ENCODE peak calls at places on chromosome 15, in seven cellular contexts. J is lower lobe of right lung, S is HCT116, N is kidney, X is thoracic aorta, V is neuronal stem cell, Y is colonic mucosa. W is an unnamed sample.

GRCh38 chr15:90082140-90082713 is 20.0 kb downstream of the IDH2 start:
- DNase-seq in Y (no peak), X (no peak), J (no peak), S (no peak), V (no peak), N (no peak), W (no peak)

GRCh38 chr15:64386291-64386690 is 1.3 kb upstream of the TRIP4 start:
- DNase-seq in J (no peak), Y (no peak), S (no peak), X (no peak), N (no peak), V (no peak), W (no peak)

GRCh38 chr15:77827860-77828259 is 195.1 kb upstream of the LINGO1 start:
- DNase-seq in N (peak), Y (no peak), X (no peak), S (no peak), V (no peak), J (no peak), W (no peak)

GRCh38 chr15:100279446-100279845 is 62.3 kb downstream of the ADAMTS17 start:
- DNase-seq in Y (no peak), X (no peak), J (no peak), V (no peak), N (no peak), S (no peak), W (no peak)

GRCh38 chr15:52466134-52466701 is 62.5 kb downstream of the MYO5A start:
- DNase-seq in S (no peak), J (peak), Y (peak), V (no peak), N (peak), X (no peak), W (no peak)

GRCh38 chr15:36943496-36944361 is 156.6 kb downstream of the MEIS2 start:
- DNase-seq in J (no peak), V (peak), N (no peak), S (no peak), Y (no peak), X (no peak), W (no peak)

GRCh38 chr15:85312486-85312885 is 67.9 kb upstream of the AKAP13 start:
- DNase-seq in Y (no peak), X (no peak), J (no peak), N (no peak), S (no peak), V (no peak), W (no peak)

GRCh38 chr15:60589253-60589652 is 110.3 kb upstream of the ICE2 start:
- DNase-seq in N (peak), J (no peak), S (no peak), X (no peak), V (no peak), Y (no peak), W (no peak)

GRCh38 chr15:90465140-90465929 is 64.4 kb upstream of the CRTC3 start:
- DNase-seq in X (no peak), S (no peak), J (no peak), N (no peak), V (no peak), Y (no peak), W (no peak)

GRCh38 chr15:67175643-67176071 is 78.8 kb downstream of the AAGAB start:
- DNase-seq in N (no peak), Y (no peak), J (peak), X (no peak), S (no peak), V (no peak), W (no peak)

GRCh38 chr15:73127302-73127936 is 75.2 kb downstream of the NEO1 start:
- DNase-seq in N (no peak), S (peak), X (no peak), V (peak), Y (peak), J (no peak), W (no peak)

GRCh38 chr15:99492716-99493115 is 73.1 kb upstream of the MEF2A start:
- DNase-seq in V (no peak), S (no peak), Y (no peak), X (no peak), N (no peak), J (no peak), W (no peak)

GRCh38 chr15:28981921-28982320 is 96.1 kb downstream of the APBA2 start:
- DNase-seq in V (no peak), X (no peak), J (no peak), Y (no peak), N (no peak), S (no peak), W (no peak)

GRCh38 chr15:85543741-85544155 is 163.3 kb downstream of the AKAP13 start:
- DNase-seq in Y (peak), V (no peak), S (no peak), J (peak), X (no peak), N (peak), W (no peak)

GRCh38 chr15:29914441-29915053 is 92.3 kb upstream of the TJP1 start:
- DNase-seq in V (no peak), S (no peak), Y (no peak), X (no peak), N (no peak), J (no peak), W (no peak)

GRCh38 chr15:100890059-100890720 is 10.6 kb downstream of the ALDH1A3 start:
- DNase-seq in S (no peak), Y (no peak), N (no peak), J (no peak), V (no peak), X (no peak), W (no peak)

GRCh38 chr15:101439285-101439919 is 50.1 kb downstream of the PCSK6 start:
- DNase-seq in J (no peak), Y (no peak), X (no peak), S (no peak), N (peak), V (no peak), W (no peak)

GRCh38 chr15:74192751-74193150 is 9.8 kb downstream of the STRA6 start:
- DNase-seq in Y (no peak), J (no peak), N (no peak), X (no peak), S (no peak), V (no peak), W (no peak)
- H3K27ac ChIP-seq in Y (no peak), J (no peak), N (no peak), X (no peak), S (no peak), V (no peak), W (no peak)

GRCh38 chr15:61634837-61635236 is 405.7 kb upstream of the RORA start:
- DNase-seq in Y (no peak), X (no peak), J (no peak), S (no peak), V (no peak), N (no peak), W (no peak)

GRCh38 chr15:61639491-61639890 is 410.4 kb upstream of the RORA start:
- DNase-seq in S (no peak), V (no peak), J (no peak), Y (no peak), N (no peak), X (no peak), W (no peak)

GRCh38 chr15:61629269-61629668 is 400.2 kb upstream of the RORA start:
- DNase-seq in X (no peak), S (no peak), V (no peak), J (no peak), Y (no peak), N (no peak), W (no peak)

GRCh38 chr15:61633951-61634350 is 404.8 kb upstream of the RORA start:
- DNase-seq in S (no peak), J (no peak), X (no peak), V (no peak), N (no peak), Y (no peak), W (no peak)
- H3K27ac ChIP-seq in S (no peak), J (no peak), X (no peak), V (no peak), N (no peak), Y (no peak), W (no peak)

DNA sequence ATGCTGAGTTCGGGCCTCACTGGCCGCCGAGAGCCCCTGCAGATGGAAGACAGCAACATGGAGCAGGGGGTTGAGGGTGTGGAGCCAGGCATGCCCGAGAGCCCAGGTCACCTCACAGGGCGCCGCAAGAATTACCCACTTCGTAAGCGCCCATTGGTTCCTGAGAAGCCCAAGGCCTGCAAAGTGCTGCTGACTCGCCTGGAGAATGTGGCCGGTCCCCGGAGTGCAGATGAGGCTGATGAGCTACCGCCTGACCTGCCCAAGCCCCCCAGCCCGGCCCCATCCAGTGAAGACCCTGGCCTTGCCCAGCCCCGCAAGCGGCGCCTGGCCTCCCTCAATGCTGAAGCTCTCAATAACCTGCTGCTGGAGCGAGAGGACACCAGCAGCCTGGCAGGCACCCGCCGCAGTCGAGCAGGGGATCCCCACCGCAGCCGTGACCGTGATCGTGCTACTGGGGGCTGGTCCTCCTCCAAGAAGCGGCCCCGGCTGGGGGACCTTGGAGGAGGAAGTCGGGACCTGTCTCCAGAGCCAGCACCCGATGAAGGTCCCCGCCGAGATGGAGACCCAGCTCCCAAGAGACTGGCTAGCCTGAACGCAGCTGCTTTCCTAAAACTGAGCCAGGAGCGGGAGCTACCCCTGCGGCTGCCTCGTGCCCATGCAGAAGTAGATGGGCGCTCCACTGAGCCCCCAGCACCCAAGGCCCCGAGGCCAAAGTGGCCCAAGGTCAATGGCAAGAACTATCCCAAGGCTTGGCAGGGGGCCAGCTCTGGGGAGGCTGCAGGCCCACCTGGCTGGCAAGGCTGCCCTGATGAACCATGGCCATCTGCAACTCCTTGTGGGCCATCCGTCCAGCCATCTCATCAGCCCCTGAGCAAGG is 12.1 kb upstream of the CHST14 start:
- DNase-seq in J (no peak), Y (no peak), V (no peak), S (no peak), N (peak), X (no peak), W (no peak)
- H3K27ac ChIP-seq in J (no peak), Y (no peak), V (no peak), S (no peak), N (no peak), X (no peak), W (no peak)

GRCh38 chr15:43953402-43953801 is 126.6 kb downstream of the WDR76 start:
- DNase-seq in S (no peak), J (no peak), X (no peak), Y (no peak), N (no peak), V (no peak), W (no peak)
- H3K27ac ChIP-seq in S (no peak), J (no peak), X (no peak), Y (no peak), N (no peak), V (no peak), W (no peak)

W was measured in epithelial cell of prostate.